ENCODE peak calls at places on chromosome 15, in eight cellular contexts. One of them, this sample, is unnamed.

GRCh38 chr15:40894689-40895308 is 549 bp downstream of the VPS18 start:
- DNase-seq in HepG2: peak; percentile 86
- DNase-seq in NB4: peak; percentile 87
- DNase-seq in AG10803: peak; percentile 70
- DNase-seq in astrocyte of the spinal cord: peak; percentile 68
- DNase-seq in A549: peak; percentile 73
- DNase-seq in right cardiac atrium: peak; percentile 60
- DNase-seq in cardiac fibroblast: peak; percentile 80
- DNase-seq in this sample: peak; percentile 86

GRCh38 chr15:49190586-49190985 is 20.5 kb downstream of the GALK2 start:
- DNase-seq in HepG2: no peak
- DNase-seq in NB4: peak; percentile 67
- DNase-seq in AG10803: no peak
- DNase-seq in astrocyte of the spinal cord: no peak
- DNase-seq in A549: no peak
- DNase-seq in right cardiac atrium: no peak
- DNase-seq in cardiac fibroblast: no peak
- DNase-seq in this sample: no peak

GRCh38 chr15:52502608-52503007 is 26.1 kb downstream of the MYO5A start:
- DNase-seq in HepG2: no peak
- DNase-seq in NB4: no peak
- DNase-seq in AG10803: no peak
- DNase-seq in astrocyte of the spinal cord: no peak
- DNase-seq in A549: no peak
- DNase-seq in right cardiac atrium: no peak
- DNase-seq in cardiac fibroblast: no peak
- DNase-seq in this sample: no peak

GRCh38 chr15:81098884-81099601 is 35.0 kb upstream of the CFAP161 start:
- DNase-seq in HepG2: no peak
- DNase-seq in NB4: peak; percentile 29
- DNase-seq in AG10803: peak; percentile 29
- DNase-seq in astrocyte of the spinal cord: no peak
- DNase-seq in A549: no peak
- DNase-seq in right cardiac atrium: peak; percentile 82
- DNase-seq in cardiac fibroblast: peak; percentile 41
- DNase-seq in this sample: no peak

GRCh38 chr15:63332367-63333078 is 49.1 kb downstream of the CA12 start:
- DNase-seq in HepG2: no peak
- DNase-seq in NB4: no peak
- DNase-seq in AG10803: peak; percentile 85
- DNase-seq in astrocyte of the spinal cord: peak; percentile 84
- DNase-seq in A549: peak; percentile 76
- DNase-seq in right cardiac atrium: no peak
- DNase-seq in cardiac fibroblast: peak; percentile 97
- DNase-seq in this sample: no peak

GRCh38 chr15:75420698-75421097 is 30.8 kb downstream of the SIN3A start:
- DNase-seq in HepG2: no peak
- DNase-seq in NB4: no peak
- DNase-seq in AG10803: no peak
- DNase-seq in astrocyte of the spinal cord: peak; percentile 32
- DNase-seq in A549: no peak
- DNase-seq in right cardiac atrium: no peak
- DNase-seq in cardiac fibroblast: peak; percentile 25
- DNase-seq in this sample: no peak

GRCh38 chr15:45829336-45830153 is 194.7 kb downstream of the SQOR start:
- DNase-seq in HepG2: no peak
- DNase-seq in NB4: no peak
- DNase-seq in AG10803: no peak
- DNase-seq in astrocyte of the spinal cord: no peak
- DNase-seq in A549: no peak
- DNase-seq in right cardiac atrium: no peak
- DNase-seq in cardiac fibroblast: no peak
- DNase-seq in this sample: no peak

GRCh38 chr15:34794590-34795206 is 651 bp downstream of the ACTC1 start:
- DNase-seq in HepG2: no peak
- DNase-seq in NB4: no peak
- DNase-seq in AG10803: no peak
- DNase-seq in astrocyte of the spinal cord: no peak
- DNase-seq in A549: no peak
- DNase-seq in right cardiac atrium: peak; percentile 22
- DNase-seq in cardiac fibroblast: no peak
- DNase-seq in this sample: no peak

GRCh38 chr15:61155741-61156700 is 73.1 kb downstream of the RORA start:
- DNase-seq in HepG2: no peak
- DNase-seq in NB4: peak; percentile 4
- DNase-seq in AG10803: peak; percentile 41
- DNase-seq in astrocyte of the spinal cord: peak; percentile 87
- DNase-seq in A549: no peak
- DNase-seq in right cardiac atrium: peak; percentile 58
- DNase-seq in cardiac fibroblast: peak; percentile 68
- DNase-seq in this sample: peak; percentile 27

GRCh38 chr15:29805043-29805707 is 17.1 kb downstream of the TJP1 start:
- DNase-seq in HepG2: peak; percentile 18
- DNase-seq in NB4: no peak
- DNase-seq in AG10803: peak; percentile 81
- DNase-seq in astrocyte of the spinal cord: peak; percentile 82
- DNase-seq in A549: peak; percentile 29
- DNase-seq in right cardiac atrium: peak; percentile 22
- DNase-seq in cardiac fibroblast: peak; percentile 85
- DNase-seq in this sample: peak; percentile 39

GRCh38 chr15:81475471-81475870 is 101.5 kb upstream of the TMC3 start:
- DNase-seq in HepG2: no peak
- DNase-seq in NB4: no peak
- DNase-seq in AG10803: no peak
- DNase-seq in astrocyte of the spinal cord: no peak
- DNase-seq in A549: no peak
- DNase-seq in right cardiac atrium: no peak
- DNase-seq in cardiac fibroblast: no peak
- DNase-seq in this sample: no peak

GRCh38 chr15:39511915-39512260 is 69.0 kb upstream of the THBS1 start:
- DNase-seq in HepG2: no peak
- DNase-seq in NB4: no peak
- DNase-seq in AG10803: peak; percentile 88
- DNase-seq in astrocyte of the spinal cord: peak; percentile 51
- DNase-seq in A549: no peak
- DNase-seq in right cardiac atrium: peak; percentile 50
- DNase-seq in cardiac fibroblast: peak; percentile 76
- DNase-seq in this sample: no peak
- H3K4me3 ChIP-seq in HepG2: no peak overlapping the region
- H3K4me3 ChIP-seq in NB4: no peak overlapping the region
- H3K4me3 ChIP-seq in AG10803: no peak overlapping the region
- H3K4me3 ChIP-seq in astrocyte of the spinal cord: no peak overlapping the region
- H3K4me3 ChIP-seq in A549: no peak overlapping the region
- H3K4me3 ChIP-seq in right cardiac atrium: no peak overlapping the region
- H3K4me3 ChIP-seq in cardiac fibroblast: no peak overlapping the region
- H3K4me3 ChIP-seq in this sample: no peak overlapping the region

GRCh38 chr15:72749700-72750099 is 33.9 kb downstream of the ADPGK start:
- DNase-seq in HepG2: no peak
- DNase-seq in NB4: no peak
- DNase-seq in AG10803: no peak
- DNase-seq in astrocyte of the spinal cord: no peak
- DNase-seq in A549: no peak
- DNase-seq in right cardiac atrium: no peak
- DNase-seq in cardiac fibroblast: no peak
- DNase-seq in this sample: no peak

GRCh38 chr15:72754096-72754495 is 29.5 kb downstream of the ADPGK start:
- DNase-seq in HepG2: no peak
- DNase-seq in NB4: no peak
- DNase-seq in AG10803: no peak
- DNase-seq in astrocyte of the spinal cord: no peak
- DNase-seq in A549: no peak
- DNase-seq in right cardiac atrium: no peak
- DNase-seq in cardiac fibroblast: no peak
- DNase-seq in this sample: no peak

GRCh38 chr15:72751751-72752455 is 31.7 kb downstream of the ADPGK start:
- DNase-seq in HepG2: no peak
- DNase-seq in NB4: peak; percentile 63
- DNase-seq in AG10803: no peak
- DNase-seq in astrocyte of the spinal cord: peak; percentile 21
- DNase-seq in A549: no peak
- DNase-seq in right cardiac atrium: peak; percentile 16
- DNase-seq in cardiac fibroblast: peak; percentile 17
- DNase-seq in this sample: no peak
- H3K4me3 ChIP-seq in HepG2: no peak overlapping the region
- H3K4me3 ChIP-seq in NB4: no peak overlapping the region
- H3K4me3 ChIP-seq in AG10803: no peak overlapping the region
- H3K4me3 ChIP-seq in astrocyte of the spinal cord: no peak overlapping the region
- H3K4me3 ChIP-seq in A549: no peak overlapping the region
- H3K4me3 ChIP-seq in right cardiac atrium: no peak overlapping the region
- H3K4me3 ChIP-seq in cardiac fibroblast: no peak overlapping the region
- H3K4me3 ChIP-seq in this sample: no peak overlapping the region

DNA sequence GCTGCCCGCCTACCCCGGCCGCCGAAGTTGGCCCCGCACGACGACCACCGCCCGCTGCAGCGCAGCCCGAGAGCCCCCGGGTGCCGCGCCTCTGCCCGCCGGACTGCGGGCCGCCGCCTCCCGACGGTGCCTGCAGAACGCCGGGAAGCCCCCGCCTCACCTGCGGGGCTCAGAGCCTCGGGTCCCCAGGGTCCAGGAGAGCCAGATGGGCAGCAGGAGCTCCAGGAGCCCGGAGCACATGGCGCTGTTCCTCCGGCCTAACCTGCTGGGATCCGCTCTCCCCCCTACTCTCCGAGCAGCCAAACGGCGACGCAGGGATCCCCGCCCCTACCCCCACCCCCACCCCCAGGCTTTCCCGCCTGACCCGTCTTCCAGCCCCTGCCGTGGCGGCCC is 615 bp upstream of the GABRB3 start:
- DNase-seq in HepG2: no peak
- DNase-seq in NB4: no peak
- DNase-seq in AG10803: no peak
- DNase-seq in astrocyte of the spinal cord: no peak
- DNase-seq in A549: peak; percentile 19
- DNase-seq in right cardiac atrium: no peak
- DNase-seq in cardiac fibroblast: no peak
- DNase-seq in this sample: peak; percentile 10
- H3K4me3 ChIP-seq in HepG2: no peak overlapping the region
- H3K4me3 ChIP-seq in NB4: no peak overlapping the region
- H3K4me3 ChIP-seq in AG10803: no peak overlapping the region
- H3K4me3 ChIP-seq in astrocyte of the spinal cord: no peak overlapping the region
- H3K4me3 ChIP-seq in A549: peak overlapping the region; percentile 84
- H3K4me3 ChIP-seq in right cardiac atrium: peak overlapping the region; percentile 83
- H3K4me3 ChIP-seq in cardiac fibroblast: no peak overlapping the region
- H3K4me3 ChIP-seq in this sample: peak overlapping the region; percentile 49

GRCh38 chr15:89093509-89093908 is 5.3 kb downstream of the ABHD2 start:
- DNase-seq in HepG2: no peak
- DNase-seq in NB4: no peak
- DNase-seq in AG10803: no peak
- DNase-seq in astrocyte of the spinal cord: no peak
- DNase-seq in A549: no peak
- DNase-seq in right cardiac atrium: no peak
- DNase-seq in cardiac fibroblast: no peak
- DNase-seq in this sample: no peak

GRCh38 chr15:89090791-89091666 is 2.8 kb downstream of the ABHD2 start:
- DNase-seq in HepG2: no peak
- DNase-seq in NB4: peak; percentile 81
- DNase-seq in AG10803: peak; percentile 72
- DNase-seq in astrocyte of the spinal cord: peak; percentile 79
- DNase-seq in A549: peak; percentile 65
- DNase-seq in right cardiac atrium: peak; percentile 84
- DNase-seq in cardiac fibroblast: peak; percentile 85
- DNase-seq in this sample: no peak

GRCh38 chr15:89088605-89089315 is 504 bp downstream of the ABHD2 start:
- DNase-seq in HepG2: no peak
- DNase-seq in NB4: peak; percentile 31
- DNase-seq in AG10803: no peak
- DNase-seq in astrocyte of the spinal cord: no peak
- DNase-seq in A549: no peak
- DNase-seq in right cardiac atrium: peak; percentile 51
- DNase-seq in cardiac fibroblast: peak; percentile 43
- DNase-seq in this sample: peak; percentile 41

GRCh38 chr15:89089316-89090230 is 1.3 kb downstream of the ABHD2 start:
- DNase-seq in HepG2: no peak
- DNase-seq in NB4: no peak
- DNase-seq in AG10803: no peak
- DNase-seq in astrocyte of the spinal cord: no peak
- DNase-seq in A549: no peak
- DNase-seq in right cardiac atrium: no peak
- DNase-seq in cardiac fibroblast: no peak
- DNase-seq in this sample: no peak

GRCh38 chr15:89091667-89092220 is 3.5 kb downstream of the ABHD2 start:
- DNase-seq in HepG2: no peak
- DNase-seq in NB4: no peak
- DNase-seq in AG10803: no peak
- DNase-seq in astrocyte of the spinal cord: no peak
- DNase-seq in A549: no peak
- DNase-seq in right cardiac atrium: no peak
- DNase-seq in cardiac fibroblast: no peak
- DNase-seq in this sample: no peak
- H3K4me3 ChIP-seq in HepG2: no peak overlapping the region
- H3K4me3 ChIP-seq in NB4: no peak overlapping the region
- H3K4me3 ChIP-seq in AG10803: no peak overlapping the region
- H3K4me3 ChIP-seq in astrocyte of the spinal cord: peak overlapping the region; percentile 19
- H3K4me3 ChIP-seq in A549: peak overlapping the region; percentile 28
- H3K4me3 ChIP-seq in right cardiac atrium: peak overlapping the region; percentile 43
- H3K4me3 ChIP-seq in cardiac fibroblast: peak overlapping the region; percentile 43
- H3K4me3 ChIP-seq in this sample: no peak overlapping the region

DNA sequence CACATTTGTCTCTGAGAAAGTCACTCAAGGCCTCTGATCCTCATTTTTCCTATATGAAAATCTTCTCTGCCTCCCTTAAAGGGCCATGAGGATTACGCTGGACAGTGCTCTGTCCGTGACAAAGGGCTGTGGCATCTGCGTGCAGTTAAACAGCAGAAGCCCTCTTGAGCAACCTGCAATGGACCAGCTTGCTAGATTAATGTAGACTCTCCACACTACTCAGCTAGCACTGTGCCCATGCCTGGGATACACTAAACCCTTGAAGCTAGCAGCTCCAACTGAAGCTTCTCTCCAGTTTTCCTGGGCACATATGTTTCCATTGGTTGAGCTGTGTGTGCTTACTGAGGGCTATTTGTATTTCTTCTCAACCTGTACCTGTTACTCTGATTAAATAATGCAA is 303.8 kb downstream of the RPLP1 start:
- DNase-seq in HepG2: no peak
- DNase-seq in NB4: peak; percentile 20
- DNase-seq in AG10803: no peak
- DNase-seq in astrocyte of the spinal cord: no peak
- DNase-seq in A549: no peak
- DNase-seq in right cardiac atrium: no peak
- DNase-seq in cardiac fibroblast: peak; percentile 15
- DNase-seq in this sample: no peak
- H3K4me3 ChIP-seq in HepG2: no peak overlapping the region
- H3K4me3 ChIP-seq in NB4: no peak overlapping the region
- H3K4me3 ChIP-seq in AG10803: no peak overlapping the region
- H3K4me3 ChIP-seq in astrocyte of the spinal cord: no peak overlapping the region
- H3K4me3 ChIP-seq in A549: no peak overlapping the region
- H3K4me3 ChIP-seq in right cardiac atrium: no peak overlapping the region
- H3K4me3 ChIP-seq in cardiac fibroblast: no peak overlapping the region
- H3K4me3 ChIP-seq in this sample: no peak overlapping the region

GRCh38 chr15:23647001-23647295 is 719 bp downstream of the MAGEL2 start:
- DNase-seq in HepG2: no peak
- DNase-seq in NB4: no peak
- DNase-seq in AG10803: no peak
- DNase-seq in astrocyte of the spinal cord: no peak
- DNase-seq in A549: no peak
- DNase-seq in right cardiac atrium: no peak
- DNase-seq in cardiac fibroblast: no peak
- DNase-seq in this sample: no peak
- H3K4me3 ChIP-seq in HepG2: no peak overlapping the region
- H3K4me3 ChIP-seq in NB4: no peak overlapping the region
- H3K4me3 ChIP-seq in AG10803: no peak overlapping the region
- H3K4me3 ChIP-seq in astrocyte of the spinal cord: peak overlapping the region; percentile 42
- H3K4me3 ChIP-seq in A549: no peak overlapping the region
- H3K4me3 ChIP-seq in right cardiac atrium: no peak overlapping the region
- H3K4me3 ChIP-seq in cardiac fibroblast: no peak overlapping the region
- H3K4me3 ChIP-seq in this sample: peak overlapping the region; percentile 55